ENCODE peak calls at places on chromosomes 11 and 22, in four cellular contexts. V, Z, H and R are unnamed samples.

GRCh38 chr22:40714514-40714966 is 35.3 kb downstream of the MCHR1 start:
- DNase-seq in V (no peak), Z (no peak), H (no peak), R (peak; percentile 69)

GRCh38 chr22:50083462-50084081 is 1.7 kb downstream of the MLC1 start:
- DNase-seq in V (no peak), Z (no peak), H (no peak), R (no peak)

GRCh38 chr22:37331034-37331428 is 48.7 kb downstream of the CYTH4 start:
- DNase-seq in V (peak; percentile 38), Z (no peak), H (no peak), R (no peak)

GRCh38 chr11:10489444-10489785 is 34.4 kb downstream of the AMPD3 start:
- DNase-seq in V (no peak), Z (peak; percentile 60), H (no peak), R (no peak)

GRCh38 chr11:63521896-63522295 is 14.7 kb upstream of the PLAAT4 start:
- DNase-seq in V (no peak), Z (no peak), H (no peak), R (no peak)

GRCh38 chr11:43376594-43376993 is 17.9 kb downstream of the TTC17 start:
- DNase-seq in V (no peak), Z (no peak), H (no peak), R (no peak)

GRCh38 chr11:117796456-117797428 is at the start of gene DSCAML1:
- DNase-seq in V (peak; percentile 66), Z (no peak), H (no peak), R (no peak)

GRCh38 chr22:17945851-17946690 is 78.3 kb downstream of the MICAL3 start:
- DNase-seq in V (no peak), Z (no peak), H (peak; percentile 2), R (no peak)

GRCh38 chr22:50089231-50090140 is at the start of gene MOV10L1:
- DNase-seq in V (no peak), Z (no peak), H (no peak), R (no peak)

GRCh38 chr11:16713594-16713993 is 24.9 kb upstream of the C11orf58 start:
- DNase-seq in V (no peak), Z (no peak), H (no peak), R (no peak)

GRCh38 chr11:78195917-78196545 is 7.3 kb downstream of the USP35 start:
- DNase-seq in V (no peak), Z (no peak), H (no peak), R (no peak)

GRCh38 chr11:111312076-111312475 is 13.7 kb downstream of the POU2AF3 start:
- DNase-seq in V (no peak), Z (no peak), H (peak; percentile 54), R (no peak)

GRCh38 chr11:10450451-10451398 is 4.3 kb upstream of the AMPD3 start:
- DNase-seq in V (peak; percentile 74), Z (peak; percentile 82), H (peak; percentile 74), R (no peak)

GRCh38 chr11:23123766-23124165 is 263.5 kb upstream of the CCDC179 start:
- DNase-seq in V (no peak), Z (peak; percentile 64), H (no peak), R (no peak)

GRCh38 chr11:75214411-75214821 is 26.2 kb upstream of the TPBGL start:
- DNase-seq in V (peak; percentile 81), Z (peak; percentile 95), H (peak; percentile 75), R (peak; percentile 91)

GRCh38 chr11:75100314-75100713 is 3.6 kb upstream of the OR2AT4 start:
- DNase-seq in V (no peak), Z (no peak), H (no peak), R (no peak)

GRCh38 chr11:72685560-72686480 is 11.6 kb upstream of the PDE2A start:
- DNase-seq in V (peak; percentile 68), Z (no peak), H (no peak), R (peak; percentile 63)

GRCh38 chr11:132734217-132734616 is 798.1 kb downstream of the OPCML start:
- DNase-seq in V (no peak), Z (no peak), H (no peak), R (no peak)

GRCh38 chr22:35065183-35065582 is 775 bp upstream of the ISX start:
- DNase-seq in V (no peak), Z (no peak), H (no peak), R (no peak)

GRCh38 chr11:46026616-46027293 is 94.5 kb downstream of the PHF21A start:
- DNase-seq in V (no peak), Z (no peak), H (no peak), R (no peak)

GRCh38 chr11:4916581-4916980 is 2.6 kb downstream of the OR51G2 start:
- DNase-seq in V (no peak), Z (no peak), H (no peak), R (no peak)

GRCh38 chr11:6646631-6647281 is 8.9 kb downstream of the DCHS1 start:
- DNase-seq in V (peak; percentile 79), Z (no peak), H (no peak), R (no peak)

GRCh38 chr11:134905966-134906955 is 494.2 kb upstream of the B3GAT1 start:
- DNase-seq in V (no peak), Z (no peak), H (no peak), R (no peak)

GRCh38 chr11:134904103-134904502 is 492.1 kb upstream of the B3GAT1 start:
- DNase-seq in V (no peak), Z (no peak), H (no peak), R (no peak)

GRCh38 chr11:134907636-134908035 is 495.6 kb upstream of the B3GAT1 start:
- DNase-seq in V (no peak), Z (no peak), H (no peak), R (no peak)

GRCh38 chr11:134908583-134908982 is 496.5 kb upstream of the B3GAT1 start:
- DNase-seq in V (no peak), Z (no peak), H (no peak), R (no peak)

GRCh38 chr11:134905513-134905912 is 493.5 kb upstream of the B3GAT1 start:
- DNase-seq in V (no peak), Z (no peak), H (no peak), R (no peak)
- H3K4me1 ChIP-seq in V (no peaks in the 10 kb centered on the region), Z (no peaks in the 10 kb centered on the region), H (no peaks in the 10 kb centered on the region), R (no peaks in the 10 kb centered on the region)

GRCh38 chr22:30920407-30920806 is 48.2 kb downstream of the MORC2 start:
- DNase-seq in V (peak; percentile 88), Z (peak; percentile 90), H (peak; percentile 79), R (peak; percentile 77)

GRCh38 chr22:30919973-30920372 is 48.6 kb downstream of the MORC2 start:
- DNase-seq in V (no peak), Z (no peak), H (no peak), R (no peak)

GRCh38 chr22:30923168-30923900 is 45.2 kb downstream of the MORC2 start:
- DNase-seq in V (no peak), Z (no peak), H (no peak), R (no peak)

GRCh38 chr22:30921108-30921507 is 47.5 kb downstream of the MORC2 start:
- DNase-seq in V (no peak), Z (no peak), H (no peak), R (no peak)

GRCh38 chr22:30922151-30922611 is 46.4 kb downstream of the MORC2 start:
- DNase-seq in V (peak; percentile 92), Z (peak; percentile 79), H (peak; percentile 55), R (no peak)
- H3K4me3 ChIP-seq in V (peak overlapping the region; percentile 52), Z (peak overlapping the region; percentile 9), H (peak overlapping the region; percentile 37), R (no peak overlapping the region)

DNA sequence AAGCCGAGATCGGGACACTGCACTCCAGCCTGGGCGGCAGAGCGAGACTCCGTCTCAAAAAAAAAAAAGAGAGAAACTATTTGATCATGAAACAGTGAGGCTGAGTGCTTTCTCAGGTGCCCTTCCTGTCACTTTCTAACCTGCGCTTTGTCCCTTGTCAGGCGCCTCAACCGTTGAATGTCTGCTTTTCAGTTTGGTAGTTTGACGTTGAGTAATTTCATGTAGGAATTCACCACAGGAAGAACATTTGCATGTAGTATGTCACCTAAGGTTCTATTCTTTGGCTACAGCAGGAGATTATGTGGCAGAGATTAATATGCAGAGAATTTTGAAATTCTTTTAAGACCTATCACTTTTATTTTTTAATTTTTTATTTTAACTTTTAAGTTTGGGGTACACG is 57.2 kb downstream of the PPFIA1 start:
- DNase-seq in V (no peak), Z (peak; percentile 13), H (no peak), R (no peak)
- H3K36me3 ChIP-seq in V (peaks cover 86% of the 10 kb centered on the region), Z (no peaks in the 10 kb centered on the region), H (peaks cover 93% of the 10 kb centered on the region), R (peaks cover 47% of the 10 kb centered on the region)

DNA sequence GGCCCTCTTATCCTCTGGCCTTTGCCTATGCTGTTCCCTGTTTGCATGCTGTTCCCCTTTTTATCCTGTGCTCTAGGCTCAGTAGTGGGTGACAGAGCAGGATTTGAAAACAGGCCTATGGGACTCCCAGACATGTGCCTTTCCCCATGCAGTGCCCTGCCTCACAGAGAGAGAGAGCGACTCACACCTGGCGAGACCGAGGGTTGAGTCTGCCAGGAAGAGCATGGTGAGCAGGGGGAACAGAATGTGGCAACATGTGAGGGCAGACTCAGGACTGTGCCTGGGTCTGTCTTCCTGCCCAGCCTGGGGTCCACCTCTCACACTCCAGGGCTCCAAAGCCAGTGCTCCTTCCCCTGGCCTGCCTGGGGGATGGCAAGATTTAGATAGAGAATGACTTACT is 75.0 kb downstream of the NFAM1 start:
- DNase-seq in V (no peak), Z (no peak), H (no peak), R (no peak)
- H3K4me1 ChIP-seq in V (no peaks in the 10 kb centered on the region), Z (no peaks in the 10 kb centered on the region), H (no peaks in the 10 kb centered on the region), R (no peaks in the 10 kb centered on the region)

GRCh38 chr22:24494182-24494534 is 974 bp upstream of the UPB1 start:
- DNase-seq in V (no peak), Z (no peak), H (no peak), R (no peak)
- H3K4me3 ChIP-seq in V (peak overlapping the region; percentile 36), Z (no peak overlapping the region), H (peak overlapping the region; percentile 30), R (no peak overlapping the region)

GRCh38 chr22:29740216-29740615 is 20.4 kb downstream of the CABP7 start:
- DNase-seq in V (no peak), Z (no peak), H (no peak), R (no peak)

GRCh38 chr22:29738118-29738815 is 18.5 kb downstream of the CABP7 start:
- DNase-seq in V (no peak), Z (no peak), H (no peak), R (no peak)

GRCh38 chr22:29744902-29745301 is 21.9 kb downstream of the ZMAT5 start:
- DNase-seq in V (peak; percentile 22), Z (no peak), H (peak; percentile 35), R (peak; percentile 61)

GRCh38 chr22:29739346-29739875 is 19.6 kb downstream of the CABP7 start:
- DNase-seq in V (peak; percentile 42), Z (no peak), H (no peak), R (no peak)

DNA sequence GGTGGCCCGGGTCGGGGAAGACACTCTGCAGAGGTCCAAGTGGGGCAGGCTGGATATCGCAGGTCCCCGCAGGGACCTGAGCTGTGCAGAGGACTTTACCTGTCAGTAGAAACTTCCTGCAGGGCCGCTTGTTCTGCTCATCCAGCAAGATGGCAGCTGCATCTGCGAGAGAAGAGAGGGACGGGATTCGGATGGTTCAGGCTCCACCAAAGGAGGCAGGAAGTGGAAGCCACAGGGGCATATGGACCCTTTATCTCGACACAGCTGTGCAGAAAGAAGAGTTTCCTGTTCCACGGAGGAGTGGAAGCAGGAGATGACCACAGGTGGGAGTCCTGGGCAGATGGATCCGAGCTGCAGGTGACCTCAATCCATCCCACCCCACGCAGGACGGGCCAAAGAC is 22.5 kb downstream of the CABP7 start:
- DNase-seq in V (peak; percentile 14), Z (no peak), H (no peak), R (no peak)
- H3K36me3 ChIP-seq in V (peaks cover 57% of the 10 kb centered on the region), Z (no peaks in the 10 kb centered on the region), H (peaks cover 96% of the 10 kb centered on the region), R (no peaks in the 10 kb centered on the region)

GRCh38 chr22:19287889-19288288 is 3.6 kb downstream of the CLTCL1 start:
- DNase-seq in V (no peak), Z (no peak), H (no peak), R (peak; percentile 57)
- H3K4me1 ChIP-seq in V (peaks cover 25% of the 10 kb centered on the region), Z (peaks cover 49% of the 10 kb centered on the region), H (peaks cover 11% of the 10 kb centered on the region), R (peaks cover 47% of the 10 kb centered on the region)